ENCODE peak calls at places on chromosomes 16 and 17, in five cellular contexts. One of them, this sample, is unnamed.
A peak's percentile ranks its signal among the peaks of the same experiment; 100 is the strongest.

GRCh38 chr16:88274847-88275246 is 107.9 kb upstream of the ZNF469 start:
- DNase-seq in CD8-positive, alpha-beta T cell: no peak
- DNase-seq in cardiac muscle cell: peak; percentile 58
- DNase-seq in fibroblast of lung: peak; percentile 41
- DNase-seq in mammary epithelial cell: no peak
- DNase-seq in this sample: no peak

GRCh38 chr17:31487648-31488263 is 96.3 kb downstream of the RAB11FIP4 start:
- DNase-seq in CD8-positive, alpha-beta T cell: peak; percentile 92
- DNase-seq in cardiac muscle cell: peak; percentile 40
- DNase-seq in fibroblast of lung: peak; percentile 42
- DNase-seq in mammary epithelial cell: peak; percentile 94
- DNase-seq in this sample: peak; percentile 72

GRCh38 chr16:73420244-73421040 is 372.5 kb upstream of the ZFHX3 start:
- DNase-seq in CD8-positive, alpha-beta T cell: no peak
- DNase-seq in cardiac muscle cell: no peak
- DNase-seq in fibroblast of lung: peak; percentile 9
- DNase-seq in mammary epithelial cell: no peak
- DNase-seq in this sample: peak; percentile 11

GRCh38 chr17:44279586-44280344 is 11.8 kb upstream of the SLC4A1 start:
- DNase-seq in CD8-positive, alpha-beta T cell: no peak
- DNase-seq in cardiac muscle cell: peak; percentile 92
- DNase-seq in fibroblast of lung: peak; percentile 86
- DNase-seq in mammary epithelial cell: peak; percentile 27
- DNase-seq in this sample: peak; percentile 95

GRCh38 chr17:79570653-79571052 is 40.2 kb downstream of the RBFOX3 start:
- DNase-seq in CD8-positive, alpha-beta T cell: no peak
- DNase-seq in cardiac muscle cell: no peak
- DNase-seq in fibroblast of lung: no peak
- DNase-seq in mammary epithelial cell: no peak
- DNase-seq in this sample: no peak

GRCh38 chr16:21260870-21261791 is 17.0 kb downstream of the CRYM start:
- DNase-seq in CD8-positive, alpha-beta T cell: no peak
- DNase-seq in cardiac muscle cell: peak; percentile 93
- DNase-seq in fibroblast of lung: peak; percentile 72
- DNase-seq in mammary epithelial cell: peak; percentile 80
- DNase-seq in this sample: peak; percentile 77

GRCh38 chr16:77574867-77575619 is 140.2 kb upstream of the ADAMTS18 start:
- DNase-seq in CD8-positive, alpha-beta T cell: no peak
- DNase-seq in cardiac muscle cell: peak; percentile 71
- DNase-seq in fibroblast of lung: no peak
- DNase-seq in mammary epithelial cell: no peak
- DNase-seq in this sample: no peak

GRCh38 chr16:87684711-87685404 is 80.9 kb downstream of the KLHDC4 start:
- DNase-seq in CD8-positive, alpha-beta T cell: no peak
- DNase-seq in cardiac muscle cell: no peak
- DNase-seq in fibroblast of lung: no peak
- DNase-seq in mammary epithelial cell: no peak
- DNase-seq in this sample: no peak

GRCh38 chr17:4474093-4474492 is 24.6 kb upstream of the SPNS2 start:
- DNase-seq in CD8-positive, alpha-beta T cell: no peak
- DNase-seq in cardiac muscle cell: no peak
- DNase-seq in fibroblast of lung: no peak
- DNase-seq in mammary epithelial cell: no peak
- DNase-seq in this sample: no peak

GRCh38 chr17:15469260-15469659 is 1.8 kb upstream of the CDRT4 start:
- DNase-seq in CD8-positive, alpha-beta T cell: no peak
- DNase-seq in cardiac muscle cell: peak; percentile 60
- DNase-seq in fibroblast of lung: peak; percentile 95
- DNase-seq in mammary epithelial cell: no peak
- DNase-seq in this sample: no peak

GRCh38 chr17:76726766-76727718 is at the start of gene METTL23:
- DNase-seq in CD8-positive, alpha-beta T cell: peak; percentile 73
- DNase-seq in cardiac muscle cell: peak; percentile 83
- DNase-seq in fibroblast of lung: peak; percentile 66
- DNase-seq in mammary epithelial cell: peak; percentile 60
- DNase-seq in this sample: peak; percentile 89

GRCh38 chr17:74892013-74892841 is 1.2 kb downstream of the FADS6 start:
- DNase-seq in CD8-positive, alpha-beta T cell: no peak
- DNase-seq in cardiac muscle cell: no peak
- DNase-seq in fibroblast of lung: no peak
- DNase-seq in mammary epithelial cell: no peak
- DNase-seq in this sample: peak; percentile 31

GRCh38 chr16:59044616-59045015 is 310.5 kb upstream of the GOT2 start:
- DNase-seq in CD8-positive, alpha-beta T cell: no peak
- DNase-seq in cardiac muscle cell: no peak
- DNase-seq in fibroblast of lung: peak; percentile 23
- DNase-seq in mammary epithelial cell: no peak
- DNase-seq in this sample: no peak

GRCh38 chr17:81470944-81471803 is 41.4 kb downstream of the ACTG1 start:
- DNase-seq in CD8-positive, alpha-beta T cell: no peak
- DNase-seq in cardiac muscle cell: no peak
- DNase-seq in fibroblast of lung: peak; percentile 14
- DNase-seq in mammary epithelial cell: no peak
- DNase-seq in this sample: peak; percentile 30

GRCh38 chr17:27294689-27295630 is 1.0 kb downstream of the WSB1 start:
- DNase-seq in CD8-positive, alpha-beta T cell: peak; percentile 13
- DNase-seq in cardiac muscle cell: peak; percentile 94
- DNase-seq in fibroblast of lung: peak; percentile 87
- DNase-seq in mammary epithelial cell: peak; percentile 83
- DNase-seq in this sample: peak; percentile 66

GRCh38 chr17:8838551-8839095 is 28.9 kb downstream of the PIK3R6 start:
- DNase-seq in CD8-positive, alpha-beta T cell: no peak
- DNase-seq in cardiac muscle cell: no peak
- DNase-seq in fibroblast of lung: no peak
- DNase-seq in mammary epithelial cell: no peak
- DNase-seq in this sample: no peak

GRCh38 chr17:38735161-38735997 is 5.2 kb downstream of the CISD3 start:
- DNase-seq in CD8-positive, alpha-beta T cell: peak; percentile 80
- DNase-seq in cardiac muscle cell: peak; percentile 56
- DNase-seq in fibroblast of lung: no peak
- DNase-seq in mammary epithelial cell: no peak
- DNase-seq in this sample: peak; percentile 54

GRCh38 chr17:21218101-21218500 is 4.1 kb upstream of the TMEM11 start:
- DNase-seq in CD8-positive, alpha-beta T cell: no peak
- DNase-seq in cardiac muscle cell: peak; percentile 33
- DNase-seq in fibroblast of lung: no peak
- DNase-seq in mammary epithelial cell: no peak
- DNase-seq in this sample: no peak

GRCh38 chr16:12178251-12178990 is 201.9 kb downstream of the SNX29 start:
- DNase-seq in CD8-positive, alpha-beta T cell: no peak
- DNase-seq in cardiac muscle cell: peak; percentile 77
- DNase-seq in fibroblast of lung: peak; percentile 89
- DNase-seq in mammary epithelial cell: no peak
- DNase-seq in this sample: peak; percentile 46

GRCh38 chr16:89574681-89575246 is 794 bp upstream of the CPNE7 start:
- DNase-seq in CD8-positive, alpha-beta T cell: peak; percentile 41
- DNase-seq in cardiac muscle cell: peak; percentile 84
- DNase-seq in fibroblast of lung: peak; percentile 62
- DNase-seq in mammary epithelial cell: peak; percentile 41
- DNase-seq in this sample: peak; percentile 76

GRCh38 chr17:4777969-4778760 is 6.5 kb downstream of the TM4SF5 start:
- DNase-seq in CD8-positive, alpha-beta T cell: no peak
- DNase-seq in cardiac muscle cell: peak; percentile 27
- DNase-seq in fibroblast of lung: no peak
- DNase-seq in mammary epithelial cell: no peak
- DNase-seq in this sample: no peak

GRCh38 chr17:80584171-80584905 is 39.7 kb downstream of the RPTOR start:
- DNase-seq in CD8-positive, alpha-beta T cell: no peak
- DNase-seq in cardiac muscle cell: peak; percentile 23
- DNase-seq in fibroblast of lung: peak; percentile 77
- DNase-seq in mammary epithelial cell: no peak
- DNase-seq in this sample: no peak

GRCh38 chr17:50452627-50453300 is 15.9 kb downstream of the CHAD start:
- DNase-seq in CD8-positive, alpha-beta T cell: no peak
- DNase-seq in cardiac muscle cell: no peak
- DNase-seq in fibroblast of lung: no peak
- DNase-seq in mammary epithelial cell: peak; percentile 59
- DNase-seq in this sample: no peak

GRCh38 chr17:57366558-57367351 is 110.4 kb downstream of the MSI2 start:
- DNase-seq in CD8-positive, alpha-beta T cell: no peak
- DNase-seq in cardiac muscle cell: no peak
- DNase-seq in fibroblast of lung: peak; percentile 38
- DNase-seq in mammary epithelial cell: no peak
- DNase-seq in this sample: no peak

GRCh38 chr17:6648181-6648580 is 3.2 kb downstream of the MED31 start:
- DNase-seq in CD8-positive, alpha-beta T cell: no peak
- DNase-seq in cardiac muscle cell: no peak
- DNase-seq in fibroblast of lung: no peak
- DNase-seq in mammary epithelial cell: peak; percentile 39
- DNase-seq in this sample: no peak

GRCh38 chr16:65809627-65810026 is 556.9 kb upstream of the CDH5 start:
- DNase-seq in CD8-positive, alpha-beta T cell: no peak
- DNase-seq in cardiac muscle cell: no peak
- DNase-seq in fibroblast of lung: no peak
- DNase-seq in mammary epithelial cell: no peak
- DNase-seq in this sample: peak; percentile 41

GRCh38 chr17:36529121-36529520 is 5.5 kb downstream of the MYO19 start:
- DNase-seq in CD8-positive, alpha-beta T cell: no peak
- DNase-seq in cardiac muscle cell: peak; percentile 16
- DNase-seq in fibroblast of lung: peak; percentile 58
- DNase-seq in mammary epithelial cell: peak; percentile 68
- DNase-seq in this sample: peak; percentile 64

DNA sequence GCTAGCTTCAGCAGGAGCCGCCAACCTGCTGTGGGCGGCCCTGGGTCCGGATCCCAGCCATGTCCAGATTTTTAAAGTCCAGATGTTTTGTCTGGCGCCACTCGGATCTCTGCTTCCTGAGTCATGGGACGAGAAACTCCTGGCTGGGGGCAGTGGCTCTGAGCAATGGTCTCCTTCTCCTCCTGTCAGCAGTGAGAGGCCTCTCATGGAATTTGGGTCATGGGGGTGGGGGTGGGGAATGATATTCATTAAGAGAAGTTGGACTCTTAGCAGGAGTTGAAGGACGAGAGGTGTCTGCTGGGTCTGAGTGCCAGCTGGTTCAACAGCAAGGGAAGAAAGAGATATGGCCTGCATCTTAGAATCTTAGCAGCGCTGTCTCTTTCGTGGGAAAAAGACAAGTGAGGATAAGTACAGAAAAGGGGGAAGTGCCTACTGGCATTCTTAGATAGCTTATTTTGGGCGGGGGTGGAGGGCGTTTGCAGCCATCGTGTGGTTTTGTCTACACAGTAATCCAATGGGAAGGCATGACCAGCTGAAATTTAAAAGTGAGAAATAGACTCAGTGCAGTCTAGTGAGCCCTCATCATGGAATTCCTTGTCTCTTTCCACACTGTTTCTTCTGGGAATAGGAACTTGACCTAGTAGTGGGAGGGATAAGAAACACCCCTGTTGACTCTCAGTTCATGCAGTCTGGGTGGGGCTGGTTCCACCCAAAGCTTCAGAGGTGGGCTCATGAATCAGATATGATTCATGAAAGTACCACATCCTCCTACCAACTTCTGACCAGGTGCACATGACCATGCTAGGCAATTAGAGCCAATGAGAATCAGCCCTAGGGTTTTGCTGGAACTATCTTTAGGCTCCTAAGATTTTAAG is 80.5 kb downstream of the MYH13 start:
- DNase-seq in CD8-positive, alpha-beta T cell: no peak
- DNase-seq in cardiac muscle cell: peak; percentile 87
- DNase-seq in fibroblast of lung: peak; percentile 1
- DNase-seq in mammary epithelial cell: peak; percentile 12
- DNase-seq in this sample: peak; percentile 91
- H3K4me3 ChIP-seq in CD8-positive, alpha-beta T cell: no peak overlapping the region
- H3K4me3 ChIP-seq in cardiac muscle cell: no peak overlapping the region
- H3K4me3 ChIP-seq in fibroblast of lung: no peak overlapping the region
- H3K4me3 ChIP-seq in mammary epithelial cell: no peak overlapping the region
- H3K4me3 ChIP-seq in this sample: no peak overlapping the region

GRCh38 chr17:78524870-78525510 is 52.2 kb downstream of the DNAH17 start:
- DNase-seq in CD8-positive, alpha-beta T cell: no peak
- DNase-seq in cardiac muscle cell: no peak
- DNase-seq in fibroblast of lung: no peak
- DNase-seq in mammary epithelial cell: no peak
- DNase-seq in this sample: no peak
- H3K36me3 ChIP-seq in CD8-positive, alpha-beta T cell: no peaks in the 10 kb centered on the region
- H3K36me3 ChIP-seq in cardiac muscle cell: no peaks in the 10 kb centered on the region
- H3K36me3 ChIP-seq in fibroblast of lung: no peaks in the 10 kb centered on the region
- H3K36me3 ChIP-seq in mammary epithelial cell: no peaks in the 10 kb centered on the region
- H3K36me3 ChIP-seq in this sample: no peaks in the 10 kb centered on the region

GRCh38 chr17:46977750-46978488 is 1.1 kb downstream of the RPRML start:
- DNase-seq in CD8-positive, alpha-beta T cell: no peak
- DNase-seq in cardiac muscle cell: no peak
- DNase-seq in fibroblast of lung: no peak
- DNase-seq in mammary epithelial cell: no peak
- DNase-seq in this sample: no peak

GRCh38 chr17:46978489-46979022 is 497 bp downstream of the RPRML start:
- DNase-seq in CD8-positive, alpha-beta T cell: no peak
- DNase-seq in cardiac muscle cell: peak; percentile 8
- DNase-seq in fibroblast of lung: no peak
- DNase-seq in mammary epithelial cell: no peak
- DNase-seq in this sample: peak; percentile 31

GRCh38 chr17:46976626-46977270 is 2.3 kb downstream of the RPRML start:
- DNase-seq in CD8-positive, alpha-beta T cell: no peak
- DNase-seq in cardiac muscle cell: no peak
- DNase-seq in fibroblast of lung: no peak
- DNase-seq in mammary epithelial cell: no peak
- DNase-seq in this sample: no peak

GRCh38 chr17:46979023-46979870 is at the start of gene RPRML:
- DNase-seq in CD8-positive, alpha-beta T cell: peak; percentile 13
- DNase-seq in cardiac muscle cell: peak; percentile 35
- DNase-seq in fibroblast of lung: peak; percentile 27
- DNase-seq in mammary epithelial cell: peak; percentile 14
- DNase-seq in this sample: peak; percentile 75

GRCh38 chr17:46977348-46977747 is 1.7 kb downstream of the RPRML start:
- DNase-seq in CD8-positive, alpha-beta T cell: no peak
- DNase-seq in cardiac muscle cell: peak; percentile 32
- DNase-seq in fibroblast of lung: peak; percentile 29
- DNase-seq in mammary epithelial cell: peak; percentile 46
- DNase-seq in this sample: no peak
- H3K4me3 ChIP-seq in CD8-positive, alpha-beta T cell: no peak overlapping the region
- H3K4me3 ChIP-seq in cardiac muscle cell: no peak overlapping the region
- H3K4me3 ChIP-seq in fibroblast of lung: no peak overlapping the region
- H3K4me3 ChIP-seq in mammary epithelial cell: no peak overlapping the region
- H3K4me3 ChIP-seq in this sample: no peak overlapping the region

DNA sequence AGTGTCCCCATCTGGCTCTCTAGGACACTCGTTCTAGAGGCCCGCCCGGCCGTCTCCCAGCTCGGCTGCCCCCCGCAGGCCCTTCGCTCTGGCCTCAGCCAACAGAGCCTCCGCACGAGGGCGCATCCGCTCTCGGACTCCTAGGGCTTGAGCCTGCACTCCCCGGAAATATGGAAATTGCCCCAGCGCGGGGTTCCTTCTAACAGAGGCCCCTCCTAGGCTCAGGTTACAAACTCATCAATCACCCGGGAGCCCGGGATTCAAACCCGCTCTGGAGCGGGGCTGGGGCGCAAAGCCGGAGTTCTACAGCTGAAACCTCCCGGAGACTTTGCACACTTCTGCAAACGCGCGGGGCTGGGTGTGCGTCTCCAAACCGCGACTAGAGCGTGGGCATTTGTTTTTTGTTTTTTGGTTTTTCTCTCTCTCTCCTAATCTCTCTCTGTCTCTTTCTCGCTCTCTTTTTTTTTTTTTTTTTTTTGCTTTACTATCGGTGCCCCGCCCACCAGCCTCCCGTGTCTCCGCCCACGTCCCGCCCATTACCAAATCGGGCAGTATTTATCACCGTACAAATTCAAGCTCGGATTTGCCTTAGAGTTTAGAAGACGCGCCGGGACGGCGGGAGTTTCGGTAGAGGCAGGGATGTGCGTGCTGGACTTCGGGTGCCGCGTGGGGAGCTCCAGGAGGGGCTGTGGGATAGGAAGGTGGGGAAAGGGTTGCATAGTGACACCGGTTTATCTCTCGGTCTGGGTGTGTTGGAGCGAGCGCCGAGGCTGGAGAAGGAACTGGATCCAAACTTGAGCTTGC is 2.4 kb upstream of the FOXL1 start:
- DNase-seq in CD8-positive, alpha-beta T cell: no peak
- DNase-seq in cardiac muscle cell: peak; percentile 94
- DNase-seq in fibroblast of lung: peak; percentile 97
- DNase-seq in mammary epithelial cell: peak; percentile 92
- DNase-seq in this sample: peak; percentile 95
- H3K36me3 ChIP-seq in CD8-positive, alpha-beta T cell: no peaks in the 10 kb centered on the region
- H3K36me3 ChIP-seq in cardiac muscle cell: no peaks in the 10 kb centered on the region
- H3K36me3 ChIP-seq in fibroblast of lung: peaks cover 5% of the 10 kb centered on the region
- H3K36me3 ChIP-seq in mammary epithelial cell: peaks cover 4% of the 10 kb centered on the region
- H3K36me3 ChIP-seq in this sample: peaks cover 33% of the 10 kb centered on the region

This sample was measured in MG63.